ENCODE peak calls at places on chromosomes 13 and 19, in four cellular contexts. One of them, this sample, is unnamed.

GRCh38 chr19:17041994-17042393 is 15.4 kb upstream of the CPAMD8 start:
- DNase-seq in H1: no peak
- DNase-seq in mesendoderm: no peak
- DNase-seq in IMR-90: peak
- DNase-seq in this sample: no peak

GRCh38 chr19:35195822-35196221 is 32.7 kb downstream of the FAM187B start:
- DNase-seq in mesendoderm: no peak
- DNase-seq in H1: no peak
- DNase-seq in IMR-90: no peak
- DNase-seq in this sample: no peak

GRCh38 chr13:107252021-107252420 is 684.1 kb upstream of the ARGLU1 start:
- DNase-seq in mesendoderm: no peak
- DNase-seq in IMR-90: no peak
- DNase-seq in H1: no peak
- DNase-seq in this sample: no peak

GRCh38 chr19:18294467-18294864 is 13.0 kb upstream of the JUND start:
- DNase-seq in IMR-90: no peak
- DNase-seq in H1: no peak
- DNase-seq in mesendoderm: peak
- DNase-seq in this sample: peak

GRCh38 chr19:6480843-6481415 is 658 bp downstream of the DENND1C start:
- DNase-seq in mesendoderm: no peak
- DNase-seq in H1: no peak
- DNase-seq in IMR-90: no peak
- DNase-seq in this sample: no peak

GRCh38 chr19:5394907-5395505 is 54.4 kb upstream of the PTPRS start:
- DNase-seq in IMR-90: no peak
- DNase-seq in H1: no peak
- DNase-seq in mesendoderm: no peak
- DNase-seq in this sample: peak

GRCh38 chr13:60590775-60591174 is 193.8 kb downstream of the TDRD3 start:
- DNase-seq in mesendoderm: no peak
- DNase-seq in IMR-90: no peak
- DNase-seq in H1: no peak
- DNase-seq in this sample: no peak

GRCh38 chr19:2727640-2727944 is 6.4 kb upstream of the DIRAS1 start:
- DNase-seq in IMR-90: no peak
- DNase-seq in mesendoderm: no peak
- DNase-seq in H1: no peak
- DNase-seq in this sample: no peak

GRCh38 chr13:58592052-58592451 is 960.5 kb downstream of the PCDH17 start:
- DNase-seq in H1: no peak
- DNase-seq in mesendoderm: no peak
- DNase-seq in IMR-90: no peak
- DNase-seq in this sample: no peak

GRCh38 chr13:26721251-26721939 is 39.2 kb downstream of the GPR12 start:
- DNase-seq in IMR-90: no peak
- DNase-seq in H1: no peak
- DNase-seq in mesendoderm: no peak
- DNase-seq in this sample: no peak

GRCh38 chr13:25752957-25753540 is 298.8 kb downstream of the SHISA2 start:
- DNase-seq in H1: no peak
- DNase-seq in mesendoderm: no peak
- DNase-seq in IMR-90: peak
- DNase-seq in this sample: no peak

GRCh38 chr13:71677114-71677513 is 189.9 kb downstream of the DACH1 start:
- DNase-seq in IMR-90: no peak
- DNase-seq in H1: no peak
- DNase-seq in mesendoderm: no peak
- DNase-seq in this sample: no peak

GRCh38 chr19:18785179-18786124 is 5.7 kb downstream of the COMP start:
- DNase-seq in mesendoderm: peak
- DNase-seq in H1: no peak
- DNase-seq in IMR-90: peak
- DNase-seq in this sample: peak

GRCh38 chr19:41263042-41263849 is 926 bp upstream of the HNRNPUL1 start:
- DNase-seq in IMR-90: peak
- DNase-seq in mesendoderm: peak
- DNase-seq in H1: no peak
- DNase-seq in this sample: peak

GRCh38 chr13:59906413-59907027 is 257.2 kb downstream of the DIAPH3 start:
- DNase-seq in IMR-90: peak
- DNase-seq in H1: no peak
- DNase-seq in mesendoderm: peak
- DNase-seq in this sample: no peak

GRCh38 chr19:51644636-51645271 is 1.9 kb downstream of the SIGLEC14 start:
- DNase-seq in mesendoderm: no peak
- DNase-seq in IMR-90: no peak
- DNase-seq in H1: no peak
- DNase-seq in this sample: no peak

GRCh38 chr13:45627656-45628055 is 12.1 kb upstream of the ERICH6B start:
- DNase-seq in mesendoderm: no peak
- DNase-seq in H1: no peak
- DNase-seq in IMR-90: no peak
- DNase-seq in this sample: no peak

GRCh38 chr13:45628094-45628493 is 12.6 kb upstream of the ERICH6B start:
- DNase-seq in mesendoderm: peak
- DNase-seq in IMR-90: no peak
- DNase-seq in H1: no peak
- DNase-seq in this sample: no peak

GRCh38 chr13:45630791-45631190 is 15.3 kb upstream of the ERICH6B start:
- DNase-seq in mesendoderm: no peak
- DNase-seq in IMR-90: no peak
- DNase-seq in H1: no peak
- DNase-seq in this sample: no peak

GRCh38 chr13:45623516-45624090 is 8.1 kb upstream of the ERICH6B start:
- DNase-seq in mesendoderm: peak
- DNase-seq in H1: no peak
- DNase-seq in IMR-90: peak
- DNase-seq in this sample: no peak

DNA sequence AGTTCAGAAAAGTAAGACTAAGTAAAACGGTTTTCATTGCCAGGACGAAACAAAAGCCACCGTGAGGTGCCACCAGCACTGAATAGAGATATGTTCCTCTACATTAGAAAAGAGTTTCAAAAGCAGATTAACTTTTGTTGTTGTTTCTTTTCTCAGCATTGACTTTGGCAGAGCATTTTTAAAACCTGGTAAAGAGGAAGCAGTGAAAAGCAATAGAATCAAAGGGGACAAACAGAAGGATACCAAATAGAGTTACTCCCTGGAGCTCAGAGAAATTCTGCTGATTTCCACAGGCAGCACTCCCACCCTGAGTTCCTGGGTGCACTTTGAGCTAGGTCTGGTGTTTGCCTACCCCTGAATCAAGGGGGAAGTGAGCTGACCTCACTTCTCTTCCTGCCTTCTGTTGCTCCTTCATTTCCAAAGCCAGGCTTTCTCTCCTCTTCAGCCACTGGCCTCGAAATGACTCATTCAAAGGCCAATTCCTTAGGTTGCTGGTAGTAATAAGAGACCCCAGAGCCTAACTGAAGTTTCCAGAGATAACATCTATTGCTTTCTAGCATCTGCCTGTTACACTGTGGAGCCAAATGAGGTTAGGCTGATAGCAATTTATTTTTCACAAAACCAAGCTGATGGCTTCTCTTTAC is 11.3 kb upstream of the ERICH6B start:
- DNase-seq in mesendoderm: peak
- DNase-seq in IMR-90: no peak
- DNase-seq in H1: no peak
- DNase-seq in this sample: no peak
- H3K56ac ChIP-seq in mesendoderm: peak
- H3K56ac ChIP-seq in IMR-90: no peak
- H3K56ac ChIP-seq in H1: no peak
- H3K56ac ChIP-seq in this sample: no peak

GRCh38 chr13:51523082-51523518 is 61.2 kb upstream of the WDFY2 start:
- DNase-seq in IMR-90: peak
- DNase-seq in H1: no peak
- DNase-seq in mesendoderm: peak
- DNase-seq in this sample: no peak
- H2BK120ac ChIP-seq in IMR-90: peak
- H2BK120ac ChIP-seq in H1: no peak
- H2BK120ac ChIP-seq in mesendoderm: no peak
- H2BK120ac ChIP-seq in this sample: no peak

DNA sequence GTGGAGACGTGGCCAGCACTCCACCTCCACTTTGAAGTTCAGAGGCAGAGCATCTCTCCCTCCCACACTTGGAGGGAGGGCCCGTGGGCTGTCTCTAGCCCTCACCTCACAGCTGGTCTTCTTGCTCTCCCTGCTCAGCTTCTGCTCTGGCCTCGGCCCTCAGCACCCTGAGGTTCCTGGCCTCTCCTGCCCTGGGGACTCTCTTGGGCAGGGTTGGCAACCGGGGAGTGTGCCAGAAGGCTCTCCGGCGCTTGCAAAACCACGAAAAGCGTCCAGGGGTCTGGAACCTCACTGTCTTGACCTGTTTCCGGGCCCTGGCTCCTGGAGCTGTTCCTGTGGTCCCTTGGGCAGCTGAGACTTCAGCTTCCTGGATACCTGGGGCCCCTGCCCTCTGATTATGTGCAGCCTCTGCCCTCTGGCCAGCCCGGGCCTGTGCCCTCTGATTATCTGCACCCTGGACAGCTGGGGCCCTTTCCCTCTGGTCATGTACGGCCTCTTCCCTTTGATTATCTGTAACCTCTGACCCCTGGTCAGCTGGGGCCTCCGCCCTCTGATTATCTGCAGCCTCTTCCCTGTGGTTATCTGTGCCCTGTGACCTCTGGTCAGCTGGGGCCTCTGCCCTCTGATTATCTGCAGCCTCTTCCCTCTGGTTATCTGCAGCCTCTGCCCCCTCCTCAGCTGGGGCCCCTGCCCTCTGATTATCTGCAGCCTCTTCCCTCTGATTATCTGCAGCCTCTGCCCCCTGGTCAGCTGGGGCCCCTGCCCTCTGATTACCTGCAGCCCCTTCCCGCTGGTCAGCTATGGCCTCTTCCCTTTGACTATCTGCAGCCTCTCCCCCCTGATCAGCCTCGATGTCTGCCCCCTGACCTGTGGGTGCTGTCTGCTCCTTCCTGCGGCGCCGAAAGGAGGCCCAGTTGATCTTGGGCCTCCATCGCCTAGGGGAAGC is 2.0 kb downstream of the CCDC8 start:
- DNase-seq in H1: no peak
- DNase-seq in mesendoderm: no peak
- DNase-seq in IMR-90: no peak
- DNase-seq in this sample: no peak
- H3K56ac ChIP-seq in H1: no peak
- H3K56ac ChIP-seq in mesendoderm: peak
- H3K56ac ChIP-seq in IMR-90: no peak
- H3K56ac ChIP-seq in this sample: no peak

GRCh38 chr19:11142528-11143171 is 12.9 kb downstream of the SPC24 start:
- DNase-seq in H1: no peak
- DNase-seq in IMR-90: peak
- DNase-seq in mesendoderm: peak
- DNase-seq in this sample: peak
- H2BK120ac ChIP-seq in H1: peak
- H2BK120ac ChIP-seq in IMR-90: peak
- H2BK120ac ChIP-seq in mesendoderm: no peak
- H2BK120ac ChIP-seq in this sample: no peak

GRCh38 chr13:102718746-102719145 is 23.9 kb upstream of the METTL21C start:
- DNase-seq in IMR-90: no peak
- DNase-seq in H1: no peak
- DNase-seq in mesendoderm: no peak
- DNase-seq in this sample: no peak
- H3K56ac ChIP-seq in IMR-90: no peak
- H3K56ac ChIP-seq in H1: no peak
- H3K56ac ChIP-seq in mesendoderm: no peak
- H3K56ac ChIP-seq in this sample: no peak

DNA sequence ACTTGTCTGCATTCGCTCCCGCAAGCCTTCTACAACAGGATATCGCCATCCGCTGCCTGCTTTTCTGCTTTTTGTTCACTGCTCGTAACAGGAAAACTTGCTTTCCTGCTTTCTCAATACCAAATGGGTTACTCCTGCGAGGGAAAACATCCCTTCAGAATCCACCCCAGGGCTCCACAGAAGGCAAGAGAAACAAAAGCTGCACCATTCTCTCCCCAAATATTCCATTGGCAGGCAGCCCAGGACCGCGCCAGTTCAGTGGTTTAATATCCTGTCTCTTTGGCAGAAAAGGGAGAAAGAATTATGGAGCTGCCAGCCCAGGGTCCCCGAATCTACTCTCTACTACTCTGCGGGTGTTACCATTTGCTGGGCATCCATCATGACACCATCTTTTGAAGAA is 84.7 kb upstream of the DOCK9 start:
- DNase-seq in mesendoderm: no peak
- DNase-seq in H1: no peak
- DNase-seq in IMR-90: peak
- DNase-seq in this sample: no peak
- H2BK120ac ChIP-seq in mesendoderm: no peak
- H2BK120ac ChIP-seq in H1: no peak
- H2BK120ac ChIP-seq in IMR-90: peak
- H2BK120ac ChIP-seq in this sample: no peak

This sample was measured in H9.